ENCODE peak calls at places on chromosome 22, in nine cellular contexts. One of them, this sample, is unnamed.

GRCh38 chr22:46464701-46465347 is 72.6 kb downstream of the CELSR1 start:
- DNase-seq in OCI-LY7: no peak
- DNase-seq in prostate gland: no peak
- DNase-seq in spleen: no peak
- DNase-seq in left ventricle myocardium inferior: no peak
- DNase-seq in colonic mucosa: no peak
- DNase-seq in right lobe of liver: no peak
- DNase-seq in AG04450: no peak
- DNase-seq in IMR-90: no peak
- DNase-seq in this sample: no peak

GRCh38 chr22:45163074-45163416 is 680 bp upstream of the NUP50 start:
- DNase-seq in OCI-LY7: peak
- DNase-seq in prostate gland: no peak
- DNase-seq in spleen: no peak
- DNase-seq in left ventricle myocardium inferior: no peak
- DNase-seq in colonic mucosa: no peak
- DNase-seq in right lobe of liver: no peak
- DNase-seq in AG04450: no peak
- DNase-seq in IMR-90: peak
- DNase-seq in this sample: no peak

GRCh38 chr22:28094831-28095230 is 175.8 kb upstream of the PITPNB start:
- DNase-seq in OCI-LY7: no peak
- DNase-seq in prostate gland: no peak
- DNase-seq in spleen: no peak
- DNase-seq in left ventricle myocardium inferior: no peak
- DNase-seq in colonic mucosa: no peak
- DNase-seq in right lobe of liver: no peak
- DNase-seq in AG04450: no peak
- DNase-seq in IMR-90: no peak
- DNase-seq in this sample: no peak

GRCh38 chr22:22770280-22770871 is 117.2 kb upstream of the IGLL5 start:
- DNase-seq in OCI-LY7: peak
- DNase-seq in prostate gland: peak
- DNase-seq in spleen: no peak
- DNase-seq in left ventricle myocardium inferior: no peak
- DNase-seq in colonic mucosa: peak
- DNase-seq in right lobe of liver: peak
- DNase-seq in AG04450: no peak
- DNase-seq in IMR-90: no peak
- DNase-seq in this sample: no peak

GRCh38 chr22:19036523-19037273 is 85.5 kb downstream of the DGCR2 start:
- DNase-seq in OCI-LY7: no peak
- DNase-seq in prostate gland: no peak
- DNase-seq in spleen: no peak
- DNase-seq in left ventricle myocardium inferior: no peak
- DNase-seq in colonic mucosa: no peak
- DNase-seq in right lobe of liver: peak
- DNase-seq in AG04450: no peak
- DNase-seq in IMR-90: peak
- DNase-seq in this sample: no peak

GRCh38 chr22:32850591-32851517 is 49.3 kb downstream of the TIMP3 start:
- DNase-seq in OCI-LY7: no peak
- DNase-seq in prostate gland: no peak
- DNase-seq in spleen: no peak
- DNase-seq in left ventricle myocardium inferior: peak
- DNase-seq in colonic mucosa: peak
- DNase-seq in right lobe of liver: peak
- DNase-seq in AG04450: no peak
- DNase-seq in IMR-90: no peak
- DNase-seq in this sample: peak

GRCh38 chr22:44972363-44973083 is 37.3 kb downstream of the PHF21B start:
- DNase-seq in OCI-LY7: no peak
- DNase-seq in prostate gland: peak
- DNase-seq in spleen: no peak
- DNase-seq in left ventricle myocardium inferior: no peak
- DNase-seq in colonic mucosa: no peak
- DNase-seq in right lobe of liver: no peak
- DNase-seq in AG04450: no peak
- DNase-seq in IMR-90: peak
- DNase-seq in this sample: no peak

GRCh38 chr22:20095521-20095920 is 15.5 kb downstream of the DGCR8 start:
- DNase-seq in OCI-LY7: no peak
- DNase-seq in prostate gland: no peak
- DNase-seq in spleen: no peak
- DNase-seq in left ventricle myocardium inferior: no peak
- DNase-seq in colonic mucosa: no peak
- DNase-seq in right lobe of liver: no peak
- DNase-seq in AG04450: no peak
- DNase-seq in IMR-90: no peak
- DNase-seq in this sample: no peak

GRCh38 chr22:19822301-19823117 is 32.2 kb downstream of the GNB1L start:
- DNase-seq in OCI-LY7: no peak
- DNase-seq in prostate gland: no peak
- DNase-seq in spleen: no peak
- DNase-seq in left ventricle myocardium inferior: no peak
- DNase-seq in colonic mucosa: no peak
- DNase-seq in right lobe of liver: peak
- DNase-seq in AG04450: no peak
- DNase-seq in IMR-90: no peak
- DNase-seq in this sample: no peak

GRCh38 chr22:45429921-45430775 is 16.7 kb downstream of the RIBC2 start:
- DNase-seq in OCI-LY7: no peak
- DNase-seq in prostate gland: no peak
- DNase-seq in spleen: peak
- DNase-seq in left ventricle myocardium inferior: no peak
- DNase-seq in colonic mucosa: no peak
- DNase-seq in right lobe of liver: peak
- DNase-seq in AG04450: no peak
- DNase-seq in IMR-90: no peak
- DNase-seq in this sample: peak

GRCh38 chr22:36644333-36644757 is 59.2 kb downstream of the CACNG2 start:
- DNase-seq in OCI-LY7: peak
- DNase-seq in prostate gland: peak
- DNase-seq in spleen: no peak
- DNase-seq in left ventricle myocardium inferior: no peak
- DNase-seq in colonic mucosa: peak
- DNase-seq in right lobe of liver: no peak
- DNase-seq in AG04450: peak
- DNase-seq in IMR-90: peak
- DNase-seq in this sample: no peak

GRCh38 chr22:36330655-36331305 is 57.0 kb downstream of the MYH9 start:
- DNase-seq in OCI-LY7: no peak
- DNase-seq in prostate gland: peak
- DNase-seq in spleen: peak
- DNase-seq in left ventricle myocardium inferior: peak
- DNase-seq in colonic mucosa: peak
- DNase-seq in right lobe of liver: no peak
- DNase-seq in AG04450: no peak
- DNase-seq in IMR-90: peak
- DNase-seq in this sample: peak

GRCh38 chr22:37922177-37922576 is 16.1 kb downstream of the MICALL1 start:
- DNase-seq in OCI-LY7: no peak
- DNase-seq in prostate gland: no peak
- DNase-seq in spleen: no peak
- DNase-seq in left ventricle myocardium inferior: no peak
- DNase-seq in colonic mucosa: no peak
- DNase-seq in right lobe of liver: no peak
- DNase-seq in AG04450: no peak
- DNase-seq in IMR-90: no peak
- DNase-seq in this sample: no peak

GRCh38 chr22:26887456-26887855 is 230.1 kb downstream of the MIAT start:
- DNase-seq in OCI-LY7: no peak
- DNase-seq in prostate gland: no peak
- DNase-seq in spleen: no peak
- DNase-seq in left ventricle myocardium inferior: no peak
- DNase-seq in colonic mucosa: no peak
- DNase-seq in right lobe of liver: no peak
- DNase-seq in AG04450: peak
- DNase-seq in IMR-90: peak
- DNase-seq in this sample: no peak

GRCh38 chr22:33715221-33715620 is 205.1 kb downstream of the LARGE1 start:
- DNase-seq in OCI-LY7: no peak
- DNase-seq in prostate gland: no peak
- DNase-seq in spleen: no peak
- DNase-seq in left ventricle myocardium inferior: no peak
- DNase-seq in colonic mucosa: no peak
- DNase-seq in right lobe of liver: no peak
- DNase-seq in AG04450: no peak
- DNase-seq in IMR-90: no peak
- DNase-seq in this sample: no peak

GRCh38 chr22:41280065-41280464 is 5.9 kb downstream of the RANGAP1 start:
- DNase-seq in OCI-LY7: no peak
- DNase-seq in prostate gland: peak
- DNase-seq in spleen: no peak
- DNase-seq in left ventricle myocardium inferior: no peak
- DNase-seq in colonic mucosa: no peak
- DNase-seq in right lobe of liver: no peak
- DNase-seq in AG04450: no peak
- DNase-seq in IMR-90: no peak
- DNase-seq in this sample: no peak

GRCh38 chr22:42633013-42633412 is 7.4 kb downstream of the ATP5MGL start:
- DNase-seq in OCI-LY7: no peak
- DNase-seq in prostate gland: no peak
- DNase-seq in spleen: no peak
- DNase-seq in left ventricle myocardium inferior: no peak
- DNase-seq in colonic mucosa: no peak
- DNase-seq in right lobe of liver: no peak
- DNase-seq in AG04450: no peak
- DNase-seq in IMR-90: no peak
- DNase-seq in this sample: no peak

GRCh38 chr22:46087816-46088277 is 62.5 kb upstream of the PPARA start:
- DNase-seq in OCI-LY7: no peak
- DNase-seq in prostate gland: peak
- DNase-seq in spleen: peak
- DNase-seq in left ventricle myocardium inferior: peak
- DNase-seq in colonic mucosa: peak
- DNase-seq in right lobe of liver: peak
- DNase-seq in AG04450: peak
- DNase-seq in IMR-90: peak
- DNase-seq in this sample: peak

GRCh38 chr22:30733081-30733680 is 38.5 kb downstream of the OSBP2 start:
- DNase-seq in OCI-LY7: no peak
- DNase-seq in prostate gland: no peak
- DNase-seq in spleen: no peak
- DNase-seq in left ventricle myocardium inferior: no peak
- DNase-seq in colonic mucosa: no peak
- DNase-seq in right lobe of liver: no peak
- DNase-seq in AG04450: peak
- DNase-seq in IMR-90: peak
- DNase-seq in this sample: no peak

GRCh38 chr22:44116755-44117684 is 63.7 kb upstream of the PARVG start:
- DNase-seq in OCI-LY7: no peak
- DNase-seq in prostate gland: no peak
- DNase-seq in spleen: peak
- DNase-seq in left ventricle myocardium inferior: peak
- DNase-seq in colonic mucosa: no peak
- DNase-seq in right lobe of liver: peak
- DNase-seq in AG04450: no peak
- DNase-seq in IMR-90: no peak
- DNase-seq in this sample: no peak

DNA sequence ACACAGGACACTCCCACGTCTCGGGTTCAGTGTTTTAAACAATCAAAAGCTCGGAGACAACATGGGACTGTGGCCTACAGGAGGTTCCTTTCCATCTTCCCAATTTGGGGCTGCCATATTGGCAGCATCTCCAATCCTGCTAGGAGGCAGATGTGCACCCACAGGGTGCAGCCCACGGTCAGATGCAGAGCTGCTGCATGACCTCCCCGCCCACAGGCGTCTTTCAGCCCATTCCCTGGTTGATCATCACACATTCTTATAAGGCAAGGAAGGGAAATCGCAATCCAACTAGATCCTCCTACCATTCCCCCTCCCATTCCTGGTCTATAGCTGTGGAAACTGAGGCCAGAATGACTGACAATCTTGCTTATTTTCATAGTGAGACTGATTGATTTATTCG is 121.4 kb downstream of the MICAL3 start:
- DNase-seq in OCI-LY7: no peak
- DNase-seq in prostate gland: no peak
- DNase-seq in spleen: no peak
- DNase-seq in left ventricle myocardium inferior: no peak
- DNase-seq in colonic mucosa: no peak
- DNase-seq in right lobe of liver: no peak
- DNase-seq in AG04450: no peak
- DNase-seq in IMR-90: no peak
- DNase-seq in this sample: no peak
- H3K4me3 ChIP-seq in OCI-LY7: no peak
- H3K4me3 ChIP-seq in prostate gland: no peak
- H3K4me3 ChIP-seq in spleen: no peak
- H3K4me3 ChIP-seq in left ventricle myocardium inferior: no peak
- H3K4me3 ChIP-seq in colonic mucosa: no peak
- H3K4me3 ChIP-seq in right lobe of liver: no peak
- H3K4me3 ChIP-seq in AG04450: no peak
- H3K4me3 ChIP-seq in IMR-90: no peak
- H3K4me3 ChIP-seq in this sample: no peak

DNA sequence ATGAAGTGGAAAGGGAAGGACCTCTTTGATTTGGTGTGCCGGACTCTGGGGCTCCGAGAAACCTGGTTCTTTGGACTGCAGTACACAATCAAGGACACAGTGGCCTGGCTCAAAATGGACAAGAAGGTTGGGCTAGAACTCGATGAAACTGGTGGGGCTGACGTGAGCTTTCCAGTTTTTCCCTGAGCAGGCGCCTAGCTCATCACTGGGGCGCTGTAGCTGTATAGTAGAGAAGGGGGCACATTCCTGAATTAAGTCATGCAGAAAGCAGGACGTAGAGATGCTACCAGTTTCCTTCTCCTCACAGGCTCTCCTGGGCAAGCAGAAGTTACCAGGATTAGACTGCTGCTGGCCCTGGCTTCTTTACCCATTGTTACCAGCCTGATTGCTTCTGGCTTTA is 33.3 kb downstream of the NF2 start:
- DNase-seq in OCI-LY7: no peak
- DNase-seq in prostate gland: no peak
- DNase-seq in spleen: no peak
- DNase-seq in left ventricle myocardium inferior: no peak
- DNase-seq in colonic mucosa: no peak
- DNase-seq in right lobe of liver: no peak
- DNase-seq in AG04450: no peak
- DNase-seq in IMR-90: no peak
- DNase-seq in this sample: no peak
- H3K27ac ChIP-seq in OCI-LY7: no peak
- H3K27ac ChIP-seq in prostate gland: no peak
- H3K27ac ChIP-seq in spleen: no peak
- H3K27ac ChIP-seq in left ventricle myocardium inferior: no peak
- H3K27ac ChIP-seq in colonic mucosa: no peak
- H3K27ac ChIP-seq in right lobe of liver: no peak
- H3K27ac ChIP-seq in AG04450: no peak
- H3K27ac ChIP-seq in IMR-90: no peak
- H3K27ac ChIP-seq in this sample: no peak

GRCh38 chr22:48070760-48071159 is 1308.3 kb downstream of the TBC1D22A start:
- DNase-seq in OCI-LY7: peak
- DNase-seq in prostate gland: no peak
- DNase-seq in spleen: no peak
- DNase-seq in left ventricle myocardium inferior: no peak
- DNase-seq in colonic mucosa: no peak
- DNase-seq in right lobe of liver: no peak
- DNase-seq in AG04450: no peak
- DNase-seq in IMR-90: no peak
- DNase-seq in this sample: no peak
- TF ChIP-seq CTCF in OCI-LY7: peak
- TF ChIP-seq CTCF in prostate gland: no peak
- TF ChIP-seq CTCF in spleen: no peak
- TF ChIP-seq CTCF in left ventricle myocardium inferior: no peak
- TF ChIP-seq CTCF in colonic mucosa: no peak
- TF ChIP-seq CTCF in right lobe of liver: no peak
- TF ChIP-seq CTCF in AG04450: no peak
- TF ChIP-seq CTCF in IMR-90: no peak
- TF ChIP-seq CTCF in this sample: no peak

GRCh38 chr22:50192056-50192824 is 6.5 kb downstream of the TRABD start:
- DNase-seq in OCI-LY7: peak
- DNase-seq in prostate gland: peak
- DNase-seq in spleen: peak
- DNase-seq in left ventricle myocardium inferior: no peak
- DNase-seq in colonic mucosa: no peak
- DNase-seq in right lobe of liver: no peak
- DNase-seq in AG04450: no peak
- DNase-seq in IMR-90: peak
- DNase-seq in this sample: no peak
- H3K4me3 ChIP-seq in OCI-LY7: peak
- H3K4me3 ChIP-seq in prostate gland: no peak
- H3K4me3 ChIP-seq in spleen: peak
- H3K4me3 ChIP-seq in left ventricle myocardium inferior: no peak
- H3K4me3 ChIP-seq in colonic mucosa: no peak
- H3K4me3 ChIP-seq in right lobe of liver: no peak
- H3K4me3 ChIP-seq in AG04450: no peak
- H3K4me3 ChIP-seq in IMR-90: no peak
- H3K4me3 ChIP-seq in this sample: no peak

This sample was measured in tibial artery.